ENCODE peak calls at places on chromosome 10, in seven cellular contexts. I, S, J, C, T, Y and Z are unnamed samples.

GRCh38 chr10:33594475-33594874 is 260.0 kb upstream of the NRP1 start:
- DNase-seq in C (no peak), T (no peak), J (no peak), Y (no peak), S (no peak), I (no peak), Z (no peak)

GRCh38 chr10:117496616-117497028 is 45.9 kb upstream of the EMX2 start:
- DNase-seq in J (peak), Y (peak), S (peak), T (peak), I (peak), C (peak), Z (peak)

GRCh38 chr10:119541046-119541445 is 1.5 kb downstream of the RGS10 start:
- DNase-seq in T (peak), Y (peak), S (no peak), J (no peak), C (no peak), I (no peak), Z (no peak)

GRCh38 chr10:68135922-68136718 is 26.8 kb downstream of the MYPN start:
- DNase-seq in C (peak), I (no peak), S (no peak), Y (peak), T (peak), J (no peak), Z (peak)

GRCh38 chr10:23157691-23158369 is 34.3 kb upstream of the PTF1A start:
- DNase-seq in T (peak), I (peak), S (no peak), Y (peak), J (no peak), C (peak), Z (peak)

GRCh38 chr10:123354521-123354920 is 200.3 kb downstream of the BUB3 start:
- DNase-seq in I (no peak), C (no peak), T (no peak), S (no peak), J (no peak), Y (no peak), Z (no peak)

GRCh38 chr10:4775808-4776207 is 50.2 kb upstream of the AKR1E2 start:
- DNase-seq in T (no peak), I (no peak), S (no peak), Y (peak), J (no peak), C (peak), Z (no peak)

GRCh38 chr10:110107430-110107829 is 99.6 kb downstream of the ADD3 start:
- DNase-seq in J (no peak), S (no peak), T (no peak), Y (no peak), I (no peak), C (no peak), Z (no peak)

GRCh38 chr10:121823993-121824463 is 103.8 kb downstream of the ATE1 start:
- DNase-seq in I (peak), T (peak), S (no peak), J (no peak), C (peak), Y (peak), Z (peak)

GRCh38 chr10:14009315-14010082 is 321.2 kb downstream of the FRMD4A start:
- DNase-seq in Y (peak), S (no peak), I (peak), T (peak), C (no peak), J (no peak), Z (peak)

GRCh38 chr10:77825965-77826364 is 100.6 kb downstream of the DLG5 start:
- DNase-seq in S (no peak), J (no peak), I (no peak), Y (no peak), T (no peak), C (no peak), Z (no peak)

GRCh38 chr10:70942125-70942524 is 53.8 kb upstream of the PCBD1 start:
- DNase-seq in T (no peak), I (no peak), S (no peak), J (peak), Y (no peak), C (no peak), Z (no peak)

GRCh38 chr10:100370561-100370975 is 23.5 kb downstream of the SCD start:
- DNase-seq in S (peak), T (peak), Y (peak), J (no peak), C (peak), I (no peak), Z (no peak)

GRCh38 chr10:75291800-75292199 is 56.0 kb upstream of the COMTD1 start:
- DNase-seq in S (no peak), J (no peak), Y (no peak), I (no peak), C (no peak), T (no peak), Z (no peak)

DNA sequence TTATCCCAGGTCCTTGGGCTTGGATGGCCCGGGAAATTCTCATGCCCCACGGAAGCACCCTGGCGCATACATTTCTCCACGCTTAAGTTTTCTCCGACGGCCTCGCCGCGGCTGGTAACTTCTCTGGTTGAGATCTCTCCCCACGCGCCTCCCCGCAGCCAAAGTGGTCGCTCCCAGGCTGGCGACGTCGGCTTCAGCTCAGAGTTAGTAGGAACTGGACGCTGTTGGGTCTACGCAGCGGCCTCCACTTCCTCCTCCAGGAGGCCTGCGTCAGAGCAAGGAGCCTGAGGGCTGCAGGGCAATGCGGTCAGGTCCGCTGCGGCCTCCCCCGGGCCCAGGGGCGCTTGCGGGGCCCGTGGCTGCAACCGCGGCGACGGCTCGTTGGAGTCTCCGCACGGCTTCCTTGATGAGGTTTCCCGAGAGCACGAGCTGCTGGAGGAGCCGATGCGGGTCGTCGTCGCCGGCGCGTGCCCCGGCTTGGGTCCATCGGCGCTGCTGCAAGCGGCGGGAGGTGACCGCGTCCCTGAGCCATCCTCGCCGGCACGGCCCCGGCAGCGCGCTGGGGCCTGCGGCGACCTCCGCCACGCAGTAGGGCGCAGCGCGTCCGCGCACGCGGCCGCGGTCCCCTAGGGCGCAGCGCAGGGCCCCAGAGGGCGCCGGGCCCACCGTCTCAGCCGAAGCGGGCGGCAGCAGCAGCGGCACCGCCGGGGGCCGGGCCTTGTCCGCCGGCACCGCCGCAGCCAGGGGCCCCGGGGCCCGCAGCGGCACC is 744 bp downstream of the FRAT2 start:
- DNase-seq in S (peak), J (peak), T (peak), C (peak), I (peak), Y (peak), Z (no peak)
- TF ChIP-seq CTCF in S (no peak), J (no peak), T (no peak), C (no peak), I (no peak), Y (no peak), Z (no peak)

DNA sequence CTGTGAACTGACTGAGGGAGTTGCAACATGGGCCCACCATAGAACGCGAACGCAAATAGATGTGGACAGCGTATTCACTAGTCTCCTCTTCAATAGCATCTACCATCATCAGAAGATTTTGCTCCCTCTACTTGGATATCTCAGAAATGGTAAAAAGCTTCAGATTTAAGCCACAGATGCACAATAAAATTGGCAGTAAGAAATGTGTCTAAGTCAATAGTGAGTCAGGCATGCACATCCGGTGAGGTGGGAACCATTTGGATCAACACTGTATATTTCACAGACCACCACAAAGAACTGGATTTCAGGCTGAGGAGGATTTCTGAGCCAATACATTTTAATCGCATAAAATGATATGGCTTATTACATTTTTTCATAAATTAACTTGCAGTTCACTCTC is 111.5 kb upstream of the ADAM12 start:
- DNase-seq in C (no peak), I (no peak), S (no peak), T (no peak), J (no peak), Y (no peak), Z (no peak)
- TF ChIP-seq CTCF in C (no peak), I (no peak), S (no peak), T (no peak), J (no peak), Y (no peak), Z (no peak)

GRCh38 chr10:35462491-35462934 is 126.2 kb downstream of the CCNY start:
- DNase-seq in Y (no peak), J (no peak), T (no peak), S (no peak), I (no peak), C (no peak), Z (no peak)
- TF ChIP-seq CTCF in Y (no peak), J (no peak), T (no peak), S (no peak), I (no peak), C (no peak), Z (no peak)

GRCh38 chr10:16521311-16522016 is at the start of gene C1QL3:
- DNase-seq in I (peak), C (no peak), S (no peak), Y (peak), J (no peak), T (peak), Z (peak)

GRCh38 chr10:16519908-16520861 is 1.5 kb downstream of the C1QL3 start:
- DNase-seq in J (peak), I (peak), C (no peak), Y (no peak), T (no peak), S (no peak), Z (no peak)

GRCh38 chr10:16519250-16519907 is 2.3 kb downstream of the C1QL3 start:
- DNase-seq in Y (no peak), T (peak), C (no peak), S (no peak), J (peak), I (peak), Z (no peak)

GRCh38 chr10:16518822-16519221 is 2.9 kb downstream of the C1QL3 start:
- DNase-seq in T (peak), Y (peak), C (no peak), I (no peak), J (no peak), S (no peak), Z (no peak)

GRCh38 chr10:16520900-16521299 is 779 bp downstream of the C1QL3 start:
- DNase-seq in S (no peak), T (peak), I (peak), Y (peak), C (no peak), J (peak), Z (no peak)
- TF ChIP-seq CTCF in S (no peak), T (peak), I (peak), Y (peak), C (no peak), J (no peak), Z (peak)

DNA sequence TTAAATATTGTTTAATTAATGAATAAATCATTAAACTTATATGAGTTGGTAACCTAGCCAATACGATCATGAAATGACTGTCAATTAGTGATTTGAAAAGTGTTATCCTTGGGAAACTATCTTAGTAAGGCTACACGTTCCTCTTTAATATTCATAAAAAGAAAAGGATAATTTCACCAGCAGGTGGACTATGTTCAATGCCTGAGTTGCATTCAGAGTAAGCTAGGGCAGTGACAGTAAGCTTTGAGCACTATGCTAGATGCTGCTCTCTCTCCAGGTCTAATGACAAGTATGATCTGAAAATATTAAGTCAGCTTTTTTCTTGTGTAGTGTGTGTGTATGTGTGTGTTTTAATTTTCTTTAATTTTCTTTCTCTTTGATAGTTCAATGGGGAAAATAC is 486.3 kb upstream of the PCDH15 start:
- DNase-seq in C (no peak), T (peak), S (no peak), I (no peak), J (no peak), Y (no peak), Z (no peak)
- TF ChIP-seq CTCF in C (no peak), T (no peak), S (no peak), I (no peak), J (no peak), Y (no peak), Z (no peak)

DNA sequence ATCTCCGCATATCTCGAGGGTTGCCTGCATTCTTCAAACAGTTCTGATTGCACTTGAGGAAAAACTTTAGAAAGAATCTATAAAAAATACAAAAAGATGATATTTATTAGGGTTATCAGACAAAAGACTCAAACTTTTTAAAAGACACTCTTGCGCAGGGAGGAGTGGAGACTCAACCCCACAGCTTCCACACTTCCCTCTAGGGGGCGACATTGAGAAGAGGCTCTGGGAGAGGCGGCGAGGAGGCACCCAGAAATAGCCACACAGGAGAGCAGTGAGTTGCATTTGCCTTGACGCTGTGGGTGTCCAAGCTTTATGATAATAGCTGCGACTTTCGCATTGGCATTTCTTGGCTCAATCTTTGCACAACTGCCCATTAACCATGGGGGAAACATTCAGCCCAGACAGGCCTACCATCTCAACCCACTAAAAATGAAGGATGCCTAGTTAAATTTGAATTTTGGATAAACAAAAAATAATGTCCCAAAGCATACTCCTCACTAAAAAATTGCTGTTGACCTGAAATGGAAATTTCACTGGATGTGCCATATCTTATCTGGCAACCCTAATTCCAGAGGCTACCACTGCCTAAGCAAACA is 86.2 kb downstream of the EBF3 start:
- DNase-seq in I (no peak), S (no peak), T (no peak), J (no peak), Y (peak), C (peak), Z (no peak)
- TF ChIP-seq CTCF in I (peak), S (peak), T (peak), J (peak), Y (peak), C (peak), Z (no peak)

DNA sequence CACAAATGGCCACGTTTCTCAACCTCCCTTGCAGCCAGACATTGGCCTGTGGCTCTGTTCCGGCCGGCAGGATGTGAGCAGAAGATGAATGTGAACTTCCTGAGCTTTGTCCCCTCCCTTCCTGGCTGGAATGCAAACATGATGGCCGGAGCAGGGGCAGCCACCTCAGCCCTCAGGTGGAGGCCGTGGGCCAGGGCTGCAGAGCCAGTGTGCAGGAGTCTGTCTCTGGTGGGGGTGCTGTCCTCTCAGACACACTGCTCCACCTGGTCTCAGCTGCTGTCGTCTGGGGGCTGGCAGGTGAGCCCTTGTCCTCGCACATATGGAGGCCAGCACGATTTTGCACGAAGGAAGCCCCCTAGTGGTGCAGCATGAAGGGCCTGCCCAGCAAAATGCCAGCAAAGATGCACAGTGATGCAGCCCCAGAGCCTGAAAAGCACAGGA is 25.3 kb upstream of the PWWP2B start:
- DNase-seq in S (peak), J (peak), C (no peak), Y (no peak), T (no peak), I (no peak), Z (no peak)
- TF ChIP-seq CTCF in S (peak), J (no peak), C (peak), Y (peak), T (peak), I (peak), Z (peak)